ENCODE peak calls at places on chromosomes 3 and 15, in seven cellular contexts. K is OCI-LY7, Z is kidney epithelial cell, X is astrocyte of the spinal cord, U is foreskin keratinocyte, E is fibroblast of mammary gland, Y is esophagus muscularis mucosa. L is an unnamed sample.

GRCh38 chr3:35664460-35664919 is 25.2 kb downstream of the ARPP21 start:
- DNase-seq in Y (no peak), E (peak), X (peak), K (peak), U (peak), Z (peak), L (no peak)

GRCh38 chr15:89171136-89172072 is 50.0 kb downstream of the RLBP1 start:
- DNase-seq in Y (no peak), U (peak), X (peak), Z (no peak), K (peak), E (peak), L (no peak)

GRCh38 chr3:53616330-53616729 is 121.9 kb downstream of the CACNA1D start:
- DNase-seq in U (no peak), E (no peak), X (no peak), Z (no peak), Y (peak), K (no peak), L (no peak)

GRCh38 chr15:85854345-85855097 is 59.8 kb upstream of the KLHL25 start:
- DNase-seq in Z (no peak), Y (no peak), K (peak), E (peak), X (peak), U (peak), L (no peak)

GRCh38 chr3:42880601-42881451 is 5.1 kb upstream of the CYP8B1 start:
- DNase-seq in X (peak), E (peak), K (peak), U (peak), Y (no peak), Z (no peak), L (no peak)

GRCh38 chr3:170726976-170727661 is 141.2 kb upstream of the SLC7A14 start:
- DNase-seq in X (peak), E (peak), K (no peak), Z (peak), Y (no peak), U (peak), L (no peak)

GRCh38 chr3:80733522-80734176 is 965.9 kb upstream of the ROBO1 start:
- DNase-seq in E (peak), K (no peak), X (peak), U (peak), Y (no peak), Z (peak), L (no peak)

GRCh38 chr3:96175500-96175899 is 638.9 kb upstream of the EPHA6 start:
- DNase-seq in Y (no peak), E (no peak), K (no peak), U (no peak), X (no peak), Z (no peak), L (no peak)

GRCh38 chr15:93121089-93121488 is 32.1 kb upstream of the RGMA start:
- DNase-seq in U (no peak), Z (no peak), K (no peak), X (no peak), E (no peak), Y (no peak), L (no peak)

GRCh38 chr15:25849431-25849921 is 13.7 kb downstream of the ATP10A start:
- DNase-seq in U (no peak), K (no peak), Z (peak), E (peak), Y (no peak), X (peak), L (peak)

GRCh38 chr15:33027636-33028035 is 166.9 kb downstream of the FMN1 start:
- DNase-seq in Z (no peak), K (no peak), X (no peak), U (no peak), E (no peak), Y (no peak), L (no peak)

GRCh38 chr15:70132571-70132970 is 34.9 kb upstream of the TLE3 start:
- DNase-seq in Y (no peak), K (no peak), Z (no peak), X (no peak), E (no peak), U (no peak), L (no peak)

GRCh38 chr3:4814302-4814903 is 164.8 kb upstream of the BHLHE40 start:
- DNase-seq in K (no peak), E (peak), U (no peak), Z (no peak), X (peak), Y (no peak), L (no peak)

GRCh38 chr3:53794597-53794996 is 51.6 kb downstream of the CHDH start:
- DNase-seq in Y (no peak), K (no peak), U (peak), X (peak), E (peak), Z (no peak), L (no peak)

GRCh38 chr3:38985981-38986380 is 65.8 kb downstream of the SCN11A start:
- DNase-seq in K (no peak), U (no peak), E (peak), Z (no peak), X (no peak), Y (peak), L (no peak)

GRCh38 chr3:171262431-171262830 is 197.8 kb downstream of the TNIK start:
- DNase-seq in E (no peak), Y (no peak), K (no peak), U (no peak), Z (no peak), X (no peak), L (no peak)

GRCh38 chr3:47108546-47108945 is 55.4 kb downstream of the SETD2 start:
- DNase-seq in Z (no peak), K (no peak), U (no peak), Y (no peak), E (no peak), X (no peak), L (no peak)

GRCh38 chr3:196546537-196546936 is 21.8 kb downstream of the WDR53 start:
- DNase-seq in X (no peak), U (no peak), Z (no peak), E (no peak), K (no peak), Y (no peak), L (no peak)

GRCh38 chr15:23422946-23423708 is 23.9 kb downstream of the GOLGA6L2 start:
- DNase-seq in Z (no peak), E (peak), K (no peak), U (no peak), X (no peak), Y (no peak), L (no peak)

GRCh38 chr3:133926736-133927542 is 31.3 kb upstream of the RAB6B start:
- DNase-seq in Z (no peak), Y (peak), E (peak), K (no peak), X (peak), U (no peak), L (no peak)

GRCh38 chr3:125110016-125110875 is 54.4 kb upstream of the HEG1 start:
- DNase-seq in K (no peak), E (peak), Y (peak), X (peak), U (peak), Z (peak), L (peak)

GRCh38 chr3:67601385-67601784 is 53.0 kb downstream of the SUCLG2 start:
- DNase-seq in E (peak), U (peak), Z (no peak), Y (no peak), K (no peak), X (no peak), L (no peak)

GRCh38 chr3:97510795-97511194 is 253.8 kb upstream of the ARL6 start:
- DNase-seq in Z (no peak), Y (no peak), K (no peak), E (no peak), X (no peak), U (no peak), L (no peak)

GRCh38 chr15:83559310-83559966 is 94.5 kb upstream of the ADAMTSL3 start:
- DNase-seq in X (peak), E (peak), Z (peak), Y (peak), U (peak), K (peak), L (peak)

GRCh38 chr15:79310612-79310984 is 314 bp upstream of the TMED3 start:
- DNase-seq in U (peak), Z (no peak), K (peak), Y (peak), E (peak), X (peak), L (no peak)

GRCh38 chr3:189572249-189572648 is 58.9 kb upstream of the TP63 start:
- DNase-seq in Y (no peak), Z (peak), K (no peak), U (peak), E (peak), X (no peak), L (no peak)

GRCh38 chr3:197493049-197493448 is 62.7 kb downstream of the BDH1 start:
- DNase-seq in Y (no peak), X (no peak), U (no peak), K (no peak), Z (no peak), E (no peak), L (no peak)

GRCh38 chr3:122563717-122564025 is 429 bp downstream of the PARP9 start:
- DNase-seq in X (no peak), Y (no peak), U (peak), E (peak), Z (no peak), K (peak), L (no peak)

GRCh38 chr3:196322-197153 is at the start of gene CHL1:
- DNase-seq in U (no peak), Z (no peak), Y (no peak), X (no peak), E (no peak), K (no peak), L (no peak)

GRCh38 chr3:50450135-50450911 is 53.1 kb downstream of the CACNA2D2 start:
- DNase-seq in X (peak), E (peak), Y (peak), Z (peak), U (no peak), K (no peak), L (no peak)

GRCh38 chr3:141302364-141303141 is 65.8 kb upstream of the ZBTB38 start:
- DNase-seq in X (peak), Y (no peak), K (no peak), Z (no peak), E (peak), U (peak), L (peak)
- TF ChIP-seq CTCF in X (peak), Y (no peak), K (no peak), Z (no peak), E (no peak), U (peak), L (peak)

DNA sequence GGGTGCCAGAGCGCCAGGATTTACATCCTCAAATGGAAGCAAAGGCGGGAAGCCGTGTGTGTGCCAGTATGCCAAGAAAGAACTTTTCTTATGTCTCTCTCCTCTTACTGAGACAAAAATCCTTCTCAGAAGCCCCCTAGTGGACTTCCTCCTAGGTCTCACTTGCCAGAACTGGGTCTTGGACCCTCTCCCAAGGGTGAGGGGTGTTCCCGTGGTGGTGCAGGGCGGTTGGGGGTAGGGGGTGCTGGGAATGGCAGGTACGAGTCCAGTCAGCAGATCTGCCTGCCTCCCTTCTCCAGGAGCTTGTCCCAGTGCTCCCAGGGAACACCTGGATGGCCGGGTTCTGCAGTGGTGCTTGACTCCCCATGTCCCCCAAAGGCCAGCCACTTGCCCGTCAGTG is 52.0 kb downstream of the CORO2B start:
- DNase-seq in X (no peak), Y (no peak), E (no peak), Z (no peak), K (peak), U (no peak), L (no peak)
- TF ChIP-seq CTCF in X (peak), Y (no peak), E (no peak), Z (no peak), K (peak), U (no peak), L (no peak)

GRCh38 chr15:34619151-34619550 is 35.7 kb upstream of the GOLGA8B start:
- DNase-seq in X (no peak), E (no peak), U (no peak), Z (no peak), Y (no peak), K (no peak), L (no peak)

GRCh38 chr15:34618073-34618472 is 34.6 kb upstream of the GOLGA8B start:
- DNase-seq in Y (no peak), E (no peak), U (no peak), K (no peak), Z (no peak), X (no peak), L (no peak)

GRCh38 chr15:34613997-34614396 is 30.5 kb upstream of the GOLGA8B start:
- DNase-seq in K (no peak), Y (no peak), E (no peak), U (no peak), X (no peak), Z (no peak), L (no peak)

GRCh38 chr15:34620122-34620521 is 36.7 kb upstream of the GOLGA8B start:
- DNase-seq in K (no peak), X (no peak), E (no peak), U (no peak), Y (no peak), Z (no peak), L (no peak)

DNA sequence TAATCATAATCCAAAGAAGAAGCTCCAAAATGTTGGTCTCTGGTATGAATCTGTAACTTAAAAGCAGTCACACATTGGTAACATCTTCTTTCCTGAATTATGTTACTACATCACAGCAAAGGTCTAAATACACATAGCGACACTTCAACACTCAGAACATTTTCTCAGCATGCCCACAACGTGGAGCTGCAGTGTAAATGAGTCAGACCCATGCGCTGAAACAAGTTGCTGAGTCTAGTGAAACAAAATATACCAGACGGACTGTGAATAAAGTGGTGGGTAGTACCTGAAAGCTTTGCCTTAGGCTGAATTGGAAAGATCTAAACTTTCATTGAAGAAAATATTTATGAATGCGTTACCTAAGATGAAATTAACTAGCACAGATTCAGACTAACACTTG is 33.2 kb upstream of the GOLGA8B start:
- DNase-seq in E (peak), Y (no peak), X (peak), U (peak), Z (peak), K (no peak), L (no peak)
- TF ChIP-seq CTCF in E (peak), Y (no peak), X (peak), U (peak), Z (no peak), K (no peak), L (peak)

GRCh38 chr15:80942266-80942665 is 47.4 kb downstream of the MESD start:
- DNase-seq in Z (no peak), U (no peak), E (no peak), X (no peak), Y (no peak), K (no peak), L (no peak)

GRCh38 chr15:80944818-80945217 is 44.8 kb downstream of the MESD start:
- DNase-seq in Z (no peak), K (no peak), E (no peak), U (no peak), X (no peak), Y (no peak), L (no peak)

GRCh38 chr15:80940331-80940730 is 49.3 kb downstream of the MESD start:
- DNase-seq in E (no peak), Z (no peak), U (no peak), Y (no peak), K (no peak), X (no peak), L (no peak)

GRCh38 chr15:80940851-80941250 is 48.8 kb downstream of the MESD start:
- DNase-seq in Z (no peak), E (no peak), X (no peak), K (no peak), Y (no peak), U (no peak), L (no peak)

GRCh38 chr15:80942746-80943565 is 46.7 kb downstream of the MESD start:
- DNase-seq in E (peak), K (no peak), Z (no peak), X (no peak), U (no peak), Y (no peak), L (no peak)
- TF ChIP-seq CTCF in E (peak), K (no peak), Z (no peak), X (no peak), U (no peak), Y (no peak), L (no peak)

L was measured in AG04449.